ENCODE peak calls at places on chromosomes 1 and 21, in ten cellular contexts. B is caudate nucleus; D is activated B cell treated with CpG ODN at 0.5 μM for 24 hours; W is NCI-H345; N is M059J; O is psoas muscle; C is AG04450; V is NCI-H2081; S is activated CD4-positive, alpha-beta memory T cell treated with anti-CD3 and anti-CD28 coated beads for 36 hours; L is COR-L47. X is an unnamed sample.

GRCh38 chr1:109625176-109625575 is 5.5 kb downstream of the AMPD2 start:
- DNase-seq in C (no peak), S (no peak), D (no peak), O (no peak), B (no peak), N (no peak), L (no peak), W (no peak), V (no peak), X (no peak)

GRCh38 chr1:85146972-85147359 is 53.9 kb downstream of the SYDE2 start:
- DNase-seq in O (no peak), C (no peak), L (no peak), V (no peak), B (no peak), S (no peak), W (no peak), D (no peak), N (peak; percentile 19), X (no peak)

GRCh38 chr1:92291372-92291999 is 7.3 kb downstream of the GLMN start:
- DNase-seq in V (peak; percentile 22), L (peak; percentile 29), B (no peak), C (peak; percentile 44), S (no peak), D (no peak), N (peak; percentile 66), O (no peak), W (peak; percentile 54), X (peak; percentile 52)

GRCh38 chr1:77900687-77901293 is 12.4 kb downstream of the NEXN start:
- DNase-seq in C (no peak), W (peak; percentile 36), V (no peak), O (no peak), D (no peak), B (no peak), N (peak; percentile 57), L (peak; percentile 44), S (peak; percentile 27), X (peak; percentile 40)

GRCh38 chr1:92887465-92887864 is 55.6 kb downstream of the RPL5 start:
- DNase-seq in O (no peak), D (no peak), L (no peak), S (no peak), W (no peak), B (no peak), N (no peak), C (no peak), V (no peak), X (no peak)

GRCh38 chr1:163258181-163258580 is 55.5 kb upstream of the RGS5 start:
- DNase-seq in B (no peak), S (no peak), D (no peak), O (no peak), W (no peak), N (peak; percentile 52), C (no peak), L (no peak), V (no peak), X (no peak)

GRCh38 chr1:37763791-37764741 is 854 bp downstream of the EPHA10 start:
- DNase-seq in C (peak; percentile 6), O (no peak), L (no peak), W (peak; percentile 8), B (no peak), D (no peak), V (no peak), N (no peak), S (peak; percentile 66), X (peak; percentile 7)

GRCh38 chr1:100769906-100770646 is 50.5 kb downstream of the VCAM1 start:
- DNase-seq in B (no peak), O (no peak), N (peak; percentile 39), D (no peak), W (no peak), V (no peak), S (no peak), L (no peak), C (no peak), X (no peak)

GRCh38 chr21:45950740-45951515 is 30.6 kb upstream of the COL6A1 start:
- DNase-seq in L (peak; percentile 68), B (no peak), C (no peak), N (peak; percentile 70), S (no peak), V (peak; percentile 31), D (no peak), O (peak; percentile 76), W (peak; percentile 55), X (no peak)

GRCh38 chr1:54705153-54705552 is 10.5 kb upstream of the TTC4 start:
- DNase-seq in O (no peak), N (no peak), L (no peak), C (no peak), W (no peak), B (no peak), D (no peak), S (no peak), V (no peak), X (no peak)

GRCh38 chr21:14901482-14901958 is 163.3 kb downstream of the NRIP1 start:
- DNase-seq in C (no peak), B (no peak), O (no peak), L (no peak), S (peak; percentile 32), V (no peak), D (no peak), W (no peak), N (peak; percentile 94), X (no peak)

GRCh38 chr1:115193429-115193828 is 104.1 kb upstream of the TSPAN2 start:
- DNase-seq in C (no peak), B (no peak), N (no peak), D (no peak), S (no peak), W (no peak), O (no peak), V (no peak), L (no peak), X (no peak)

GRCh38 chr1:23421752-23422312 is 2.7 kb downstream of the TCEA3 start:
- DNase-seq in N (no peak), S (no peak), L (no peak), B (no peak), C (peak; percentile 82), W (no peak), V (no peak), O (no peak), D (no peak), X (no peak)

GRCh38 chr1:30645807-30646206 is 77.6 kb downstream of the MATN1 start:
- DNase-seq in C (no peak), B (no peak), W (no peak), V (no peak), L (no peak), O (no peak), D (no peak), N (peak; percentile 72), S (no peak), X (no peak)

GRCh38 chr1:185156321-185156853 is 366 bp downstream of the TRMT1L start:
- DNase-seq in S (no peak), W (no peak), L (no peak), V (no peak), N (peak; percentile 36), D (no peak), B (no peak), C (no peak), O (no peak), X (peak; percentile 57)

GRCh38 chr1:210627740-210628139 is 299.0 kb downstream of the HHAT start:
- DNase-seq in D (no peak), N (peak; percentile 18), L (no peak), W (no peak), C (no peak), V (no peak), B (no peak), S (no peak), O (no peak), X (no peak)

GRCh38 chr1:207647966-207648906 is 3.3 kb downstream of the CR1L start:
- DNase-seq in V (no peak), O (no peak), L (no peak), C (no peak), W (no peak), S (no peak), N (no peak), D (no peak), B (no peak), X (peak; percentile 2)

GRCh38 chr1:202959276-202959620 is 1.1 kb upstream of the ADIPOR1 start:
- DNase-seq in W (peak; percentile 40), V (no peak), N (peak; percentile 86), D (no peak), C (no peak), O (no peak), B (no peak), L (no peak), S (no peak), X (no peak)

GRCh38 chr1:234963180-234963903 is 165.3 kb downstream of the TOMM20 start:
- DNase-seq in N (peak; percentile 96), D (peak; percentile 84), L (no peak), C (peak; percentile 86), B (no peak), S (peak; percentile 97), W (no peak), O (peak; percentile 90), V (peak; percentile 30), X (peak; percentile 20)

GRCh38 chr1:154453577-154454352 is 48.3 kb upstream of the TDRD10 start:
- DNase-seq in W (no peak), S (peak; percentile 40), B (no peak), V (no peak), O (peak; percentile 26), D (no peak), C (no peak), N (peak; percentile 73), L (no peak), X (no peak)

GRCh38 chr1:203328714-203329122 is 22.2 kb downstream of the FMOD start:
- DNase-seq in V (peak; percentile 86), O (no peak), B (no peak), L (peak; percentile 94), C (no peak), W (peak; percentile 64), S (no peak), N (peak; percentile 48), D (no peak), X (peak; percentile 97)

GRCh38 chr1:227950735-227951224 is 3.0 kb upstream of the WNT9A start:
- DNase-seq in C (no peak), D (no peak), O (no peak), S (no peak), B (no peak), L (no peak), V (no peak), W (no peak), N (no peak), X (no peak)